ENCODE peak calls at places on chromosomes 7 and 10, in four cellular contexts. T, I, L and N are unnamed samples.

GRCh38 chr10:89303161-89303560 is 1.3 kb downstream of the IFIT2 start:
- DNase-seq in T (no peak), I (no peak), L (no peak), N (no peak)

GRCh38 chr10:132528064-132528800 is 9.4 kb upstream of the INPP5A start:
- DNase-seq in T (no peak), I (no peak), L (peak; percentile 87), N (no peak)

GRCh38 chr7:101954494-101954893 is 137.1 kb downstream of the CUX1 start:
- DNase-seq in T (no peak), I (peak; percentile 44), L (no peak), N (no peak)

GRCh38 chr7:125927556-125927955 is 997.9 kb upstream of the POT1 start:
- DNase-seq in T (no peak), I (no peak), L (no peak), N (no peak)

GRCh38 chr10:42790835-42791234 is 8.2 kb downstream of the BMS1 start:
- DNase-seq in T (no peak), I (no peak), L (no peak), N (peak; percentile 27)

GRCh38 chr7:47190462-47190861 is 391.4 kb downstream of the TNS3 start:
- DNase-seq in T (no peak), I (no peak), L (no peak), N (no peak)

GRCh38 chr10:24039897-24040296 is 169.0 kb upstream of the KIAA1217 start:
- DNase-seq in T (no peak), I (no peak), L (no peak), N (no peak)

GRCh38 chr10:16777473-16778370 is 39.5 kb downstream of the RSU1 start:
- DNase-seq in T (peak; percentile 26), I (peak; percentile 10), L (peak; percentile 70), N (peak; percentile 69)

GRCh38 chr10:57395921-57396320 is 871.8 kb downstream of the IPMK start:
- DNase-seq in T (no peak), I (no peak), L (no peak), N (no peak)

GRCh38 chr10:85611746-85612377 is 754.7 kb downstream of the GRID1 start:
- DNase-seq in T (no peak), I (no peak), L (no peak), N (no peak)

DNA sequence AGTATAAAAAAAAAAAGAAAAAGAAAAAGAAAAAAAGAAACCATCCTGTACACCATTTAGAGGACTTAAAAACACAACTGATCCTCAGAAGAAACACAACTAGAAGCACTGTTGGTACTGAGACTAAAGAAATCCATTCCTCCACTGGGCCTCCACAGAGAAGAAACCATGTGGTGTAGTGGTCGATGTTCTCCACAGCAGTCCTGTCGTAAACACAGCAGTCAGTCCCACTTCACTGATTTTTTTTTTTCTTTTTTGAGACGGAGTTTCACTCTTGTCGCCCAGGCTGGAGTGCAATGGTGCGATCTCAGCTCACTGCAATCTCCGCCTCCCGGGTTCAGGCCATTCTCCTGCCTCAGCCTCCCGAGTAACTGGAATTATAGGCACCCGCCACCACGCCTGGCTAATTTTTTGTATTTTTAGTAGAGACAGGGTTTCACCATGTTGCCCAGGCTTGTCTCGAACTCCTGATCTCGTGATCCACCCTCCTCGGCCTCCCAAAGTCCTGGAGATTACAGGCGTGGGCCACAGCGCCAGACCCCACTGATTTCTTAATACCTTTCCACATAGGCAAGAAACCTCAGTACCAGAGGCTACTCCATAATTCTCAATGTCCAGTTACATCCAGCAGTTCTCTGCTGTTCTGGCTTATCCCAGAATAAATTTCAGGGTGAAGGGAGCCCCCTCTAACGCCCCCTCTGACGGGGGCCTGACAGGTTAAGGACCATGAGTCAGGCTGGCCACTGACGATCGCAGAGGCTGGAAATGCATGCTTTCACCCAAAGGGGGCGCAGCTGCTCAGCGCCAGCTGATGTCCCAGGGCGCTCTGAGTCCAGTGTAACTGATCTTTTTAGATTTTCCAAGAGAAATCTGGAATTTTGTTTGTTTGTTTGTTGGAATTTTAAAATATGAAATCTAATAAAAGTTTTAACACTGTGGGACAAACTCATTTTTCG is 24.8 kb upstream of the FFAR4 start:
- DNase-seq in T (no peak), I (no peak), L (peak; percentile 51), N (peak; percentile 79)
- H3K9ac ChIP-seq in T (no peak overlapping the region), I (no peak overlapping the region), L (no peak overlapping the region), N (no peak overlapping the region)

DNA sequence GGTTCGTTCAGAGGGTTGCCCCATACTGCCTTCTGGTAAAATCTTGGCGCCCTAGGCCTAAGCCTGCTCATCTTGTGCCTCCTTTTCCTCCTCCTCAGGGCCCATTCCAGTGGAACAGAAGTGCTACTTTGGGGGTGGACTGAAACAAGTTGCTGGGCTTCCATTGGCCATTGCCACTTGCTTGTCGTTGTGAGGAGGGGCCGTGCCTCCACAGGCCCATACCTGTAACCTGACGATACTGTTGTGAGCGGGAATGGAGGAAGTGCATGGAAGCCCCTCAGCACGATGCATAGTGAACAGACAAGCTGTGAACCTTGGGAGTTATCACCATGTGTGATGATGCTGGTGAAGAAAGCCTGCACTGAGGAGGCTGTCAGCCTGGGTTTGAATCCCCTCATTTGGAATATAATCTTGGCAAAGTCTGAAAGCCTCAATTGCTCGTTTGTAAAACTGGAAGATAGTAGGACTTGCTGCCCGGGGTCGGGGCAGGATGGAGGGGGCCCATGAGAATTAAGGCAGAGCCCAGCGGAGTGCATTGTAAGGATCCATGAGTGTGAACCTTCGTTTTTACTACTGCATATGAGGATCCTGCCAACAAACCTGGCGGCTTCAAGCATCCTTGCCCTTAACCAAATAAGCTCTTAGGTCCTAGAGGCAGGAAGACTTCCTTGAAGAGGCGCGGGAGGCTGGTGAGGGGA is 671 bp upstream of the PAPSS2 start:
- DNase-seq in T (no peak), I (no peak), L (no peak), N (no peak)
- H3K4me3 ChIP-seq in T (peak overlapping the region; percentile 79), I (no peak overlapping the region), L (peak overlapping the region; percentile 98), N (peak overlapping the region; percentile 99)

GRCh38 chr7:134787064-134787463 is 7.6 kb downstream of the CALD1 start:
- DNase-seq in T (no peak), I (no peak), L (no peak), N (peak; percentile 38)
- H3K9ac ChIP-seq in T (no peak overlapping the region), I (no peak overlapping the region), L (no peak overlapping the region), N (peak overlapping the region; percentile 9)

GRCh38 chr10:74314166-74314565 is 163.1 kb downstream of the ADK start:
- DNase-seq in T (no peak), I (no peak), L (peak; percentile 60), N (peak; percentile 45)
- H3K4me3 ChIP-seq in T (no peak overlapping the region), I (no peak overlapping the region), L (peak overlapping the region; percentile 6), N (peak overlapping the region; percentile 49)

GRCh38 chr10:120588311-120588710 is 131.3 kb downstream of the PLPP4 start:
- DNase-seq in T (no peak), I (no peak), L (no peak), N (peak; percentile 17)
- H3K9ac ChIP-seq in T (no peak overlapping the region), I (no peak overlapping the region), L (no peak overlapping the region), N (no peak overlapping the region)

GRCh38 chr10:128187788-128188185 is 61.6 kb upstream of the MKI67 start:
- DNase-seq in T (no peak), I (no peak), L (no peak), N (no peak)
- H3K4me3 ChIP-seq in T (no peak overlapping the region), I (peak overlapping the region; percentile 54), L (no peak overlapping the region), N (no peak overlapping the region)

DNA sequence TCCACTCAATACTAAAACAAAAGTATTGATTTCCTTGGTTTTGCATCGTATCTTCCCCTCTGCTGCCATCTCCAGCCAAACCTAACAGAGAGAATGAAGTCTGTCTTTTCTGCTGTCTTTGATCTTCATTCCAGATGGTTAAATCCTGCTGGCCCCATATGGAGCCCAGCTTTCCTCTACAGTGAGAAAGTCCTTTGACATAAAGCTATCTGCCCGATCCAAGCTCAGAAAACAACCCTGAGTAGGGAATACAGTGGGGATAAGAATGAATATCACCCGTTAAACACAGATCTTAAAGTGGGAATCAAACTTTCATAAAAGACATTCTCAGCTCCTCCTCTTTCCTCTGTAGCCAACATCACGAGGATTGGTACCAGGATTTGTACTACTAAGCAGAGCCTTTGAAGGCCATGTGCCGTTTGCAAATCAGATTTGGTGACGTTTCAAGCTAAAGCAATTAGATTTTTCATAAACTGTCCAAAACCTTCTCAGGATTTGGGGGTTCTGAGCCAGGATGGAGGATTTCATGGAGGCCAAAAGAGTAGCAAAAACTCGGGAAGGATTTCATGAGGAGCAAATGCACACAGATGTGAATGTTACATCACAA is 30.9 kb upstream of the GPAM start:
- DNase-seq in T (no peak), I (no peak), L (no peak), N (no peak)
- H3K9ac ChIP-seq in T (no peak overlapping the region), I (no peak overlapping the region), L (no peak overlapping the region), N (no peak overlapping the region)